ENCODE peak calls at places on chromosomes 13 and 19, in six cellular contexts. U, C, V, X, O and N are unnamed samples.

GRCh38 chr13:77388944-77389616 is 62.2 kb upstream of the MYCBP2 start:
- DNase-seq in C (no peak), X (no peak), U (no peak), V (no peak), O (no peak), N (no peak)

GRCh38 chr13:95153647-95154405 is 147.4 kb downstream of the ABCC4 start:
- DNase-seq in X (no peak), U (peak), C (peak), V (no peak), O (peak), N (peak)

GRCh38 chr19:6473652-6474051 is 7.9 kb downstream of the DENND1C start:
- DNase-seq in X (no peak), O (no peak), U (no peak), V (no peak), C (no peak), N (no peak)

GRCh38 chr13:86840250-86841191 is 830.6 kb upstream of the SLITRK5 start:
- DNase-seq in V (no peak), C (no peak), O (no peak), U (no peak), X (no peak), N (no peak)

GRCh38 chr13:112877066-112877465 is 91.9 kb upstream of the MCF2L start:
- DNase-seq in C (no peak), U (no peak), V (no peak), X (no peak), O (no peak), N (no peak)

GRCh38 chr13:113034451-113035208 is 65.6 kb downstream of the MCF2L start:
- DNase-seq in C (peak), U (peak), O (peak), X (peak), V (no peak), N (peak)

GRCh38 chr19:34639491-34640085 is 37.4 kb downstream of the SCGB2B2 start:
- DNase-seq in V (peak), O (peak), X (no peak), U (peak), C (peak), N (peak)

GRCh38 chr13:34675626-34676025 is 266.4 kb upstream of the NBEA start:
- DNase-seq in X (no peak), C (no peak), V (no peak), U (no peak), O (peak), N (no peak)

GRCh38 chr13:71685072-71685471 is 181.9 kb downstream of the DACH1 start:
- DNase-seq in U (no peak), X (no peak), C (no peak), O (no peak), V (no peak), N (no peak)

GRCh38 chr19:7550987-7551761 is 15.7 kb downstream of the PNPLA6 start:
- DNase-seq in X (no peak), O (peak), V (no peak), C (no peak), U (no peak), N (peak)

GRCh38 chr19:35377656-35378055 is 6.8 kb downstream of the GPR42 start:
- DNase-seq in U (no peak), V (no peak), C (no peak), O (peak), X (no peak), N (no peak)

GRCh38 chr13:51475727-51476521 is 23.1 kb upstream of the INTS6 start:
- DNase-seq in U (peak), V (no peak), O (no peak), X (no peak), C (no peak), N (peak)

GRCh38 chr19:47099576-47100050 is 14.0 kb downstream of the ZC3H4 start:
- DNase-seq in O (no peak), C (no peak), V (no peak), X (no peak), U (no peak), N (no peak)

GRCh38 chr19:11737964-11738745 is 591 bp downstream of the ZNF823 start:
- DNase-seq in X (peak), O (peak), V (no peak), C (peak), U (peak), N (peak)

GRCh38 chr13:77506874-77507273 is 28.6 kb upstream of the SCEL start:
- DNase-seq in U (peak), V (no peak), X (no peak), C (peak), O (no peak), N (no peak)

GRCh38 chr19:19185853-19186728 is 5.9 kb downstream of the BORCS8 start:
- DNase-seq in X (no peak), V (no peak), C (peak), U (peak), O (peak), N (peak)

GRCh38 chr13:46982856-46983582 is 86.2 kb upstream of the HTR2A start:
- DNase-seq in C (no peak), O (no peak), U (no peak), X (no peak), V (no peak), N (no peak)

GRCh38 chr19:51125421-51126075 is 842 bp downstream of the SIGLEC9 start:
- DNase-seq in X (no peak), C (no peak), O (no peak), U (no peak), V (no peak), N (no peak)
- H3K4me3 ChIP-seq in X (peak), C (no peak), O (no peak), U (no peak), V (no peak), N (no peak)

GRCh38 chr13:25204843-25205242 is 32.8 kb upstream of the AMER2 start:
- DNase-seq in X (no peak), C (no peak), U (no peak), V (no peak), O (no peak), N (no peak)

GRCh38 chr13:25196971-25197370 is 24.9 kb upstream of the AMER2 start:
- DNase-seq in V (no peak), O (no peak), C (no peak), X (no peak), U (no peak), N (no peak)

GRCh38 chr13:25203256-25203794 is 31.2 kb upstream of the AMER2 start:
- DNase-seq in C (no peak), U (no peak), O (no peak), V (no peak), X (no peak), N (no peak)

GRCh38 chr13:25200783-25201182 is 28.7 kb upstream of the AMER2 start:
- DNase-seq in O (peak), U (peak), X (no peak), V (no peak), C (no peak), N (peak)
- TF ChIP-seq CTCF in O (no peak), U (no peak), X (no peak), V (no peak), C (no peak), N (no peak)

GRCh38 chr13:97460853-97461252 is 26.9 kb downstream of the RAP2A start:
- DNase-seq in O (no peak), X (no peak), V (no peak), U (no peak), C (no peak), N (no peak)

GRCh38 chr13:97456047-97456446 is 22.1 kb downstream of the RAP2A start:
- DNase-seq in V (no peak), U (no peak), X (no peak), O (no peak), C (no peak), N (no peak)

GRCh38 chr13:97459215-97459772 is 25.3 kb downstream of the RAP2A start:
- DNase-seq in X (no peak), C (no peak), U (no peak), V (no peak), O (no peak), N (no peak)

GRCh38 chr13:97454699-97455098 is 20.7 kb downstream of the RAP2A start:
- DNase-seq in C (no peak), U (no peak), X (no peak), O (no peak), V (no peak), N (no peak)

DNA sequence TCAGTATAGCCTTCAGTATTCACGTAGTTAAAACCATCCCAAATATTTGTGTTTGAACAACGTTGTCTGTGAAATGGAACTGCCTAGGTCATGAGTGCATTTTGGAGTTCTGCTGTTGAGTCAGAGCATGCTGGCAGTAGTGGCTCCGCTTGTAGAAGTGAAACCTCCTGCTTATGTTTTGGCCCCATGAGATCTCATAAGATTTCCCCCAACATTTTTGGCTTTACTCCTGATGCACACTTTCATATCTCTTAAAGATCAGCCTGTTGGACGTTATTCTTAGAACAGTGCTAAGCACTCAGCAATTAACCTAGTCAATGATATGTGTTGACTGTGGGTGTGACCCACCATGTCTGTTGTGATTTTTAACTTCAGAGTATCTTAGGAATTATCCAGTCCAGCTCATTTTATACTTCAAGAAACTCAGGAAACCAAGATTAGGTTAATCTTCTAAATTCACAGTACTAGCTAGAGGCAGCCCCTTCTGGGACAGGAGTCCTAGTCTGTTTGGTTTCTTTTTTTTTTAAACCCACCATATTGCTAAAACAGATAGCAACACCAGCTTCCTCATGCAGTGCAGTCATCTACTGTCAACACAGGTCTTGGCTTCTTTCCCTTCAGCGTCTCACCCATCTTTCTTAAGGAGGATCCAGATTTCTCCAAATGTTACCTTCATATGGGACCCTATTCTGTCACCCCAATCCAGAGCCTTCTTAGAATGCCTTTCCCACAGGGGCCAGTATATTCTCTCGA is 26.2 kb downstream of the RAP2A start:
- DNase-seq in X (no peak), U (peak), O (peak), V (no peak), C (peak), N (peak)
- H3K4me3 ChIP-seq in X (no peak), U (peak), O (no peak), V (no peak), C (no peak), N (no peak)

GRCh38 chr19:4455742-4456565 is 1.6 kb downstream of the UBXN6 start:
- DNase-seq in C (peak), V (no peak), O (peak), X (no peak), U (peak), N (peak)
- TF ChIP-seq CTCF in C (peak), V (no peak), O (no peak), X (no peak), U (no peak), N (no peak)

GRCh38 chr19:1350861-1351260 is 32.8 kb upstream of the NDUFS7 start:
- DNase-seq in X (no peak), O (no peak), C (no peak), V (no peak), U (no peak), N (no peak)

GRCh38 chr19:1354496-1355257 is 29.0 kb upstream of the NDUFS7 start:
- DNase-seq in U (peak), X (peak), V (peak), O (peak), C (peak), N (peak)

GRCh38 chr19:1355258-1355973 is 28.3 kb upstream of the NDUFS7 start:
- DNase-seq in C (no peak), U (no peak), V (no peak), O (peak), X (no peak), N (peak)

GRCh38 chr19:1353144-1353543 is 30.6 kb upstream of the NDUFS7 start:
- DNase-seq in X (no peak), U (no peak), O (no peak), V (no peak), C (no peak), N (no peak)

DNA sequence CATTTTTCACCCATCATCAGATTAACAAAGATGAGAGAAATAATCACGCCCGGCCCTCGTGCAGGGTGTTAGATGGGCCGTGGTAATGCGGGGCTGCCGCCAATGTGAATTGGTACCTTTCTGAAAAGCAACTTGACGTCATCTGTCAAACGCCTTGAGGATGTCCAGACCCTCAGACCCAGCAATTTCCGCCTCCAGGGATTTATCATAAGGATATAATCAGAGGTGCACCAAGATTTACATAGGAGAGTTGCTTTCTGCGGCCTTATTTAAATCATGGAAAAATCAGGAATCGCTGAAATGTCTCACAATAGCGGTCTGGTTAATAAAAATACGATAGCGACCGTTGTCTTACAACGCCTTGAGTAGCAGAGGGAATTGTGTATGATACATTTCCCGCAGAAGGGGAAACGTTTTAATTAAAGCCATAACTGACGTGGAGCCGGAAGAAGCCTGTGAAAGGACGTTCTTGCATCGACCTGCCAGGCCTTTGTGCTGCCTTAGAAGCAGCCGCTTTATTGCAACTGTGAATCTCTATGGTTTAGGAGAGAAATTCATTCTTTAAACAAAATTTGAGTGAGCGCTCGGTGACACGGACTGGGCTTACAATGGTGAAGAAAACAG is 32.3 kb upstream of the NDUFS7 start:
- DNase-seq in C (no peak), V (no peak), U (no peak), O (peak), X (no peak), N (no peak)
- H3K4me3 ChIP-seq in C (no peak), V (no peak), U (no peak), O (no peak), X (no peak), N (no peak)

GRCh38 chr19:10219678-10220077 is 11.5 kb downstream of the S1PR2 start:
- DNase-seq in X (no peak), O (peak), U (peak), C (peak), V (no peak), N (peak)
- TF ChIP-seq CTCF in X (no peak), O (peak), U (peak), C (peak), V (peak), N (peak)

GRCh38 chr13:99997702-99998219 is 16.2 kb downstream of the ZIC2 start:
- DNase-seq in V (no peak), X (no peak), C (no peak), U (no peak), O (no peak), N (no peak)

GRCh38 chr13:99993660-99994455 is 12.3 kb downstream of the ZIC2 start:
- DNase-seq in X (no peak), O (no peak), C (no peak), V (no peak), U (no peak), N (no peak)

GRCh38 chr13:99996177-99996705 is 14.7 kb downstream of the ZIC2 start:
- DNase-seq in C (no peak), O (no peak), X (no peak), V (no peak), U (no peak), N (peak)

GRCh38 chr13:99995104-99995502 is 13.5 kb downstream of the ZIC2 start:
- DNase-seq in C (no peak), O (no peak), V (no peak), X (no peak), U (no peak), N (no peak)

DNA sequence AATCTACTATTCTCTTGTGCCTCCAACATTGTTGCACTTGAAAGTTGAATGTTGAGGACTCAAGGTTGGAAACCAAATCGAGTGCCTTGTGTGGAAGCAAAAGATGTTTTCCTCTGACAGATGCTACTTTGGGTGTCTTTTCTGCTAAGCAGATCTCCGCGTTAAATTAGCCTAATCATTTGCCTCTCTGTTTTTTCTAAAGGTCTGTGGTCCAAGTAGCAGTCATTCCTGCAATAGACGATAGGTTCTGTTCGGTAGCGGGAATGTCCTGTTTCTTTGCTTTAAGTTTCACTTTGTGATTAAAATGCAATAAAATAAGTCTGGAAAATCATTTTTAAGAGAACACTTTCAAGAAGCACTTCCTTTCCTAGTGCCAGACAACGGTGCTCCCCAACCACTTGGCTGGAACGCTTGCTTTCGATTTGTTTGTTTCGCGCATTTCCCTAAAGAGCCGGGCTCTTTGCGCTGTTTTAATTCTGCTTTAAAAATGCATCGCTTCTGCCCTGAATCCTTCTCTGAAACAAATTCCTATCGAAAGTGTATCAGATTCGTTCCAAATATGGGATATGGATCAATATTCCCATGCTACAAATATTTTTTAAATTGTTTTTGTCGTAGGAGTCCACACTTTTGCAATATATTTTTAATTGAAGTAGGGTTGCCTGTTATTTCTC is 14.1 kb downstream of the ZIC2 start:
- DNase-seq in V (no peak), C (no peak), X (no peak), U (peak), O (no peak), N (peak)
- H3K4me3 ChIP-seq in V (no peak), C (no peak), X (no peak), U (no peak), O (no peak), N (no peak)

GRCh38 chr13:44142911-44143665 is 230.5 kb upstream of the SERP2 start:
- DNase-seq in V (no peak), C (no peak), X (no peak), U (peak), O (peak), N (peak)

GRCh38 chr13:44148159-44148929 is 225.3 kb upstream of the SERP2 start:
- DNase-seq in X (no peak), U (peak), O (no peak), V (no peak), C (no peak), N (no peak)

GRCh38 chr13:44147648-44148047 is 226.0 kb upstream of the SERP2 start:
- DNase-seq in U (no peak), O (no peak), C (no peak), V (no peak), X (no peak), N (no peak)

GRCh38 chr13:44147222-44147621 is 226.4 kb upstream of the SERP2 start:
- DNase-seq in C (no peak), O (no peak), X (no peak), V (no peak), U (no peak), N (no peak)

DNA sequence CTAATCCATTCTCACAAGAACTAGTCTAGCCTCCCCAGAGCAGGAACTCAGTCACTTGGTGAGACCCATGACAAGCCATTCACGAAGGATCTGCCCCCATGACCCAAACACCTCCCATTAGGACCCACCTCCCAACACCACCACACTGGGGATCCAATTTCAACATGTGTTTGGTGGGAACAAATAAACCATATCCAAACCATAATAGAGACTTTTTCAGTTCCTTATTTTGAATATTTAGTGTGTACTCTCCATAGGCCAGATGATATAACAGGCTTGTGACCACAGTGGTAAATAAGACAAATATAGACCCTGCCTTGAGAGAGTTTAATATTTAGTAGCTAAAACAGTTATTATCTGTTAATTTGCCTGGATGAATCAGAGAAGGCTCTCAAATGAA is 227.5 kb upstream of the SERP2 start:
- DNase-seq in X (no peak), V (no peak), C (no peak), U (no peak), O (no peak), N (no peak)
- TF ChIP-seq CTCF in X (no peak), V (no peak), C (no peak), U (no peak), O (no peak), N (no peak)

GRCh38 chr19:44025217-44025936 is at the start of gene ZNF222:
- DNase-seq in X (peak), O (peak), V (peak), C (peak), U (peak), N (peak)
- H3K4me3 ChIP-seq in X (peak), O (peak), V (peak), C (peak), U (peak), N (peak)